ENCODE peak calls at places on chromosomes 13 and 19, in six cellular contexts. Y is colonic mucosa, O is AG04450, N is nephron progenitor cell, I is GM12865, U is pancreas. S is an unnamed sample.
A peak's percentile ranks its signal among the peaks of the same experiment; 100 is the strongest.

GRCh38 chr19:20503536-20503935 is 62.0 kb downstream of the ZNF737 start:
- DNase-seq in Y (no peak), O (no peak), N (no peak), I (no peak), U (peak; percentile 35), S (no peak)

GRCh38 chr13:25149670-25150069 is 22.4 kb downstream of the AMER2 start:
- DNase-seq in Y (no peak), O (no peak), N (no peak), I (no peak), U (no peak), S (no peak)

GRCh38 chr13:43664700-43665191 is 122.0 kb downstream of the ENOX1 start:
- DNase-seq in Y (peak; percentile 60), O (peak; percentile 37), N (peak; percentile 9), I (peak; percentile 26), U (no peak), S (no peak)

GRCh38 chr19:16435238-16435911 is 36.4 kb downstream of the EPS15L1 start:
- DNase-seq in Y (peak; percentile 37), O (peak; percentile 84), N (no peak), I (no peak), U (peak; percentile 36), S (no peak)

GRCh38 chr19:41175825-41176734 is 16.9 kb upstream of the CYP2S1 start:
- DNase-seq in Y (peak; percentile 88), O (peak; percentile 58), N (peak; percentile 37), I (no peak), U (peak; percentile 72), S (peak; percentile 6)

GRCh38 chr13:104382941-104383340 is 1316.7 kb upstream of the SLC10A2 start:
- DNase-seq in Y (no peak), O (no peak), N (no peak), I (no peak), U (no peak), S (no peak)

GRCh38 chr13:113491418-113491883 is 940 bp upstream of the DCUN1D2 start:
- DNase-seq in Y (peak; percentile 44), O (no peak), N (peak; percentile 54), I (peak; percentile 24), U (peak; percentile 42), S (peak; percentile 25)

GRCh38 chr13:106407338-106407737 is 128.1 kb downstream of the EFNB2 start:
- DNase-seq in Y (no peak), O (no peak), N (no peak), I (peak; percentile 1), U (no peak), S (no peak)

GRCh38 chr19:7328647-7329046 is 20.1 kb upstream of the ARHGEF18 start:
- DNase-seq in Y (no peak), O (no peak), N (no peak), I (peak; percentile 40), U (no peak), S (no peak)

GRCh38 chr19:1471514-1472107 is 7.4 kb downstream of the C19orf25 start:
- DNase-seq in Y (no peak), O (no peak), N (no peak), I (no peak), U (no peak), S (no peak)
- TF ChIP-seq CTCF in Y (no peak), O (peak; percentile 22), N (no peak), I (no peak), U (no peak), S (peak; percentile 28)

GRCh38 chr19:55538132-55538531 is 1.2 kb upstream of the SBK2 start:
- DNase-seq in Y (no peak), O (no peak), N (no peak), I (no peak), U (no peak), S (no peak)

GRCh38 chr19:55539082-55539715 is 2.3 kb upstream of the SBK2 start:
- DNase-seq in Y (no peak), O (no peak), N (no peak), I (no peak), U (no peak), S (no peak)

GRCh38 chr19:55541091-55541490 is 4.2 kb upstream of the SBK2 start:
- DNase-seq in Y (no peak), O (no peak), N (no peak), I (no peak), U (no peak), S (no peak)

GRCh38 chr19:55542292-55542855 is 3.0 kb downstream of the SBK3 start:
- DNase-seq in Y (no peak), O (no peak), N (no peak), I (no peak), U (no peak), S (no peak)

GRCh38 chr19:55540619-55541018 is 3.7 kb upstream of the SBK2 start:
- DNase-seq in Y (no peak), O (no peak), N (no peak), I (no peak), U (no peak), S (no peak)
- TF ChIP-seq CTCF in Y (no peak), O (no peak), N (no peak), I (no peak), U (no peak), S (no peak)

GRCh38 chr19:34120846-34121639 is 51.3 kb upstream of the LSM14A start:
- DNase-seq in Y (peak; percentile 21), O (peak; percentile 20), N (no peak), I (peak; percentile 60), U (no peak), S (peak; percentile 34)
- TF ChIP-seq CTCF in Y (peak; percentile 54), O (peak; percentile 91), N (peak; percentile 44), I (peak; percentile 76), U (peak; percentile 27), S (peak; percentile 74)

DNA sequence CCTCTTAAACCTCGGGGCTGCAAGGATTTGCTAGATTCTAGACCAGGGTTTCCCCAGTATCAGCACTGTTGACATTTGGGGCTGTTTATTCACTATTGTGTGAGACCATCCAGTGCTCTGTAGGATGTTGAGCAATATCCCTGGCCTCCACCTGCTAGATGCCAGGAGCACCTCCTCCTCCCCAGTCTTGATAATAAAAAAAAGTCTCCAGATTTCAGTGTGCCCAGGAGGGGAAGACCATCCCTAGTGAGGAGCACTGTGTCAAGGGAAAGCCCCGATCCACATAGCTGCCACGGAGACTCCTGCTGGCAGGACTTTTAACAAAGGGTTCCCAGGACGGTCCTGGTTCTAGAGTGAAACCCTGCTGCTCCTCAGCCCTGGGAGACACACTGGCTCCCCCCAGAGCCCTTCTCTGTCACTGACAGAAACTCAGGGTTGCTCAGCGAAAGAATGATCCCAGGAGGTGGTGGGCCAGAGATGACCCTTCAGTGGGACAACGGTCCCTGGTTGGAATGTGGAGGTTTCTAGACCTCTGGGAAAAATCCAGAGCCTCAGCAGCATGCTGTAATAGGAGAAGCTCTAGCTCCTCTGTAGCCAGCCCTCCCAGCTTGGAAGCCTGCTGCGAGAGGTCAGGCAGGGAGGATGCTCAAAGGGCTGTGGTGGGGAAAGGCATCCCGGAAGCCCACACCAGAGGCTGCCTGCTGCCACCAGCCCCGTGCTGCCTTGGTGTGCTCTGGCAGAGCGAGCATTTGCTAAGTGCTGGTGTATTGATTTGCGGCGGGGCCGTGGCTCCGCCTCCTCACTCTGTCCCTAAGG is 20.3 kb downstream of the LYL1 start:
- DNase-seq in Y (no peak), O (no peak), N (peak; percentile 61), I (no peak), U (no peak), S (no peak)
- TF ChIP-seq CTCF in Y (no peak), O (peak; percentile 34), N (peak; percentile 22), I (peak; percentile 0), U (no peak), S (peak; percentile 34)

GRCh38 chr13:21476893-21477472 is 17.9 kb upstream of the ZDHHC20 start:
- DNase-seq in Y (peak; percentile 89), O (peak; percentile 37), N (peak; percentile 84), I (peak; percentile 94), U (peak; percentile 84), S (peak; percentile 92)

GRCh38 chr13:21483748-21484147 is 24.6 kb upstream of the ZDHHC20 start:
- DNase-seq in Y (no peak), O (no peak), N (no peak), I (no peak), U (no peak), S (no peak)

GRCh38 chr13:21481359-21481758 is 22.3 kb upstream of the ZDHHC20 start:
- DNase-seq in Y (no peak), O (no peak), N (no peak), I (no peak), U (no peak), S (no peak)

GRCh38 chr13:21475115-21475514 is 16.0 kb upstream of the ZDHHC20 start:
- DNase-seq in Y (no peak), O (no peak), N (no peak), I (no peak), U (no peak), S (no peak)

GRCh38 chr13:21478881-21479808 is 20.0 kb upstream of the ZDHHC20 start:
- DNase-seq in Y (peak; percentile 68), O (peak; percentile 47), N (peak; percentile 36), I (peak; percentile 80), U (peak; percentile 47), S (peak; percentile 48)
- TF ChIP-seq CTCF in Y (peak; percentile 55), O (peak; percentile 56), N (peak; percentile 65), I (peak; percentile 46), U (peak; percentile 12), S (peak; percentile 81)

DNA sequence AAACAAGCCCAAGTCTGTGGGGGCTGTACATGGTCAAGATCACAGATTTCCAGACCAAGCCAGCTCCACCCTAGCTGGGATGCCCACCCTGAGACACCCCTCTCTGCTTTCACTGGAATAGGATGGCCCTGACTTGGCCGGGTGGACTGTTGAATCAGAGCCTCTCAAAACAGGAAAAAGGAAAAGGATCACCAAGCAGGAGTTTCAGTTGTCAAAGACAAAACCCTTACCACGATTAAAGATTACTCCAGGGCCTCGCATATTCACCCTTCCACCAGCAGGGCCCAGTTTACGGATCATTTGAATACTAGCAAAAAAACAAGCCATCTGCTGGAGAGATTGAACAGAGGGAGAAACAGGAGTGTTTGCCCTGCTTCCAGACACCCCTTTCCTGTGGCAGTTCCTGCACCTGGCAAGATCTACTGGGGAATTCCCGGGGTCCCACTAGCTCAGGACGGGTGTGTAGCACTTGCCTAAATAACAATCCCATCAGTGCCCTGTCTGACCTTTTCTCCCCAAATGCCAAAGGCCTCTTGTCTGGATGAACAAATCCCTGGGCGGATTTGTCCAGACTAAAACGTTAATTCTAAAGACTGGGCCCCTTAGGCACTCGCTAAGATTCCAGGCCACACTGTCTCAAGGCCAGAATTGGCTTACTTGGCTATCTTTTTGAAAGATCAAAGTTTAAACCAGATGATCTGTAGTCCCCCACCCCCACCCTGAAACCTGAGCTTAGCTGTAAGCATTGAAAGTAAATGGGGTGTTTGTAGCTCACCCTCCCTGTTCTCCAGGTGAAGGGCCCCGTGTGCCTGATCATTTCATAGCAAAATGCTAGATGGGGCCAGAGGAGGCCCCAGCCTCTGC is 38.4 kb downstream of the ACTN4 start:
- DNase-seq in Y (no peak), O (no peak), N (no peak), I (peak; percentile 67), U (no peak), S (no peak)
- TF ChIP-seq CTCF in Y (peak; percentile 31), O (peak; percentile 72), N (peak; percentile 30), I (peak; percentile 50), U (no peak), S (peak; percentile 66)

GRCh38 chr13:98994080-98994479 is 16.2 kb upstream of the DOCK9 start:
- DNase-seq in Y (no peak), O (no peak), N (no peak), I (no peak), U (no peak), S (no peak)
- TF ChIP-seq CTCF in Y (no peak), O (no peak), N (no peak), I (no peak), U (no peak), S (no peak)

GRCh38 chr13:30720470-30720869 is 14.9 kb upstream of the ALOX5AP start:
- DNase-seq in Y (no peak), O (no peak), N (no peak), I (peak; percentile 66), U (no peak), S (no peak)
- TF ChIP-seq CTCF in Y (no peak), O (no peak), N (no peak), I (no peak), U (no peak), S (no peak)

S was measured in neural crest cell.